ENCODE peak calls at places on chromosomes 4 and X, in four cellular contexts. H is lower lobe of right lung, L is A549, Z is fibroblast of lung. F is an unnamed sample. For H3K4me1, the result is how much of the 10 kb centered on the place peaks cover.

GRCh38 chr4:158810487-158811215 is 41.8 kb downstream of the FNIP2 start:
- DNase-seq in L (no peak), H (no peak), Z (peak), F (no peak)

GRCh38 chr4:142291299-142291698 is 554.8 kb downstream of the INPP4B start:
- DNase-seq in L (no peak), Z (no peak), H (no peak), F (no peak)

GRCh38 chr4:173509031-173510001 is 20.7 kb downstream of the HAND2 start:
- DNase-seq in Z (peak), H (no peak), L (no peak), F (no peak)

GRCh38 chr4:151361966-151362365 is 36.6 kb upstream of the SH3D19 start:
- DNase-seq in H (no peak), Z (no peak), L (no peak), F (no peak)

GRCh38 chrX:81259008-81259713 is 57.3 kb downstream of the SH3BGRL start:
- DNase-seq in Z (peak), H (no peak), L (no peak), F (no peak)

GRCh38 chr4:110510955-110511544 is 35.1 kb downstream of the ENPEP start:
- DNase-seq in L (peak), Z (peak), H (no peak), F (no peak)

GRCh38 chrX:18992829-18993228 is 8.9 kb upstream of the PHKA2 start:
- DNase-seq in Z (no peak), L (no peak), H (no peak), F (no peak)

GRCh38 chrX:150873616-150874015 is 24.9 kb downstream of the CD99L2 start:
- DNase-seq in Z (peak), H (no peak), L (no peak), F (no peak)

GRCh38 chr4:165656829-165657467 is 216.1 kb upstream of the TLL1 start:
- DNase-seq in L (no peak), Z (no peak), H (no peak), F (no peak)

GRCh38 chrX:153526801-153527599 is 9.6 kb downstream of the ATP2B3 start:
- DNase-seq in H (no peak), Z (no peak), L (no peak), F (no peak)

GRCh38 chrX:3697701-3698279 is 15.7 kb downstream of the PRKX start:
- DNase-seq in Z (peak), L (no peak), H (no peak), F (no peak)

GRCh38 chrX:129663171-129663570 is 8.4 kb upstream of the APLN start:
- DNase-seq in H (no peak), Z (no peak), L (no peak), F (no peak)

GRCh38 chrX:150257348-150258175 is 105.6 kb upstream of the MAMLD1 start:
- DNase-seq in H (no peak), Z (no peak), L (no peak), F (no peak)

GRCh38 chr4:25563071-25563564 is 92.5 kb upstream of the SLC34A2 start:
- DNase-seq in L (no peak), Z (no peak), H (peak), F (peak)

GRCh38 chrX:13897571-13897970 is 80.7 kb upstream of the GPM6B start:
- DNase-seq in Z (peak), H (no peak), L (no peak), F (no peak)

GRCh38 chr4:17310269-17310652 is 201.6 kb downstream of the QDPR start:
- DNase-seq in Z (no peak), L (no peak), H (no peak), F (no peak)

GRCh38 chr4:125591290-125591689 is 276.5 kb downstream of the FAT4 start:
- DNase-seq in H (no peak), Z (no peak), L (no peak), F (no peak)

GRCh38 chr4:96317924-96318323 is 478.0 kb downstream of the PDHA2 start:
- DNase-seq in L (no peak), H (no peak), Z (no peak), F (no peak)

GRCh38 chrX:72045552-72046277 is 86.0 kb downstream of the RTL5 start:
- DNase-seq in Z (no peak), H (no peak), L (no peak), F (no peak)

GRCh38 chrX:40864972-40865371 is 129.6 kb upstream of the MED14 start:
- DNase-seq in L (no peak), Z (peak), H (no peak), F (no peak)

GRCh38 chrX:14409341-14409740 is 120.0 kb upstream of the GLRA2 start:
- DNase-seq in H (no peak), Z (peak), L (no peak), F (no peak)

GRCh38 chr4:15020502-15021286 is 18.4 kb downstream of the CPEB2 start:
- DNase-seq in Z (no peak), L (no peak), H (no peak), F (no peak)

GRCh38 chr4:8291701-8292387 is 22.3 kb downstream of the HTRA3 start:
- DNase-seq in H (peak), L (no peak), Z (no peak), F (peak)

GRCh38 chr4:22029803-22030202 is 81.2 kb upstream of the KCNIP4 start:
- DNase-seq in H (no peak), L (no peak), Z (no peak), F (no peak)

GRCh38 chr4:159146007-159146330 is 43.1 kb downstream of the RAPGEF2 start:
- DNase-seq in L (no peak), H (no peak), Z (no peak), F (no peak)

GRCh38 chr4:110540606-110541440 is 64.9 kb downstream of the ENPEP start:
- DNase-seq in H (no peak), Z (peak), L (no peak), F (no peak)

GRCh38 chr4:18366762-18367358 is 345.3 kb upstream of the LCORL start:
- DNase-seq in Z (peak), L (no peak), H (no peak), F (no peak)

GRCh38 chr4:82918091-82918490 is 17.6 kb downstream of the THAP9 start:
- DNase-seq in H (no peak), Z (no peak), L (no peak), F (no peak)

GRCh38 chrX:1249101-1249887 is 19.3 kb upstream of the CSF2RA start:
- DNase-seq in L (no peak), Z (no peak), H (peak), F (peak)

GRCh38 chrX:28312965-28313364 is 274.3 kb upstream of the IL1RAPL1 start:
- DNase-seq in Z (no peak), H (no peak), L (no peak), F (no peak)

GRCh38 chrX:11423362-11423818 is 130.2 kb downstream of the AMELX start:
- DNase-seq in Z (peak), H (no peak), L (no peak), F (no peak)

GRCh38 chr4:175412161-175412560 is 399.9 kb downstream of the GPM6A start:
- DNase-seq in L (no peak), Z (no peak), H (no peak), F (no peak)

GRCh38 chr4:80097395-80098177 is 24.6 kb upstream of the ANTXR2 start:
- DNase-seq in L (no peak), Z (peak), H (no peak), F (no peak)

DNA sequence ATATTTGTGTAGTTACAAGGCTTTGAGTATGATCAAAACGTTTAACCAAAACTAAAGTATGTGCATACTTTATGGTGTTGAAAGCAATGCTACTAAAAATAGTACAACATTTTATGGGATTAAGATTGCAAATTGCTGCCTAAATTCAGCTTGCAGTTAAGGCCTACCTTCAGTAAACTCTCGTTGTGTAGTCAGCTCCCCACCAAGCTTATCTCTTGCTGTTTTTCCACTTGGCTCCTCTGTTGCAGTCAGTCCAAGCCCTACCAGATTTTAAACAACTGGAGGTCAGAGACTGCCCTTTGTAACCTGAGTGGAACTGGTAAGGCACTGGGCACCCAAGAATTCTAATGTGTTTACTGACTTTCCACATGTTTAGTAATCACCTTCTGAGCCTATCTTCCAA is 25.7 kb downstream of the AFF1 start:
- DNase-seq in L (no peak), Z (peak), H (no peak), F (no peak)
- TF ChIP-seq CTCF in L (no peak), Z (no peak), H (no peak), F (no peak)

GRCh38 chr4:156948738-156949137 is 22.9 kb downstream of the PDGFC start:
- DNase-seq in H (no peak), L (no peak), Z (no peak), F (no peak)

GRCh38 chr4:156948133-156948532 is 23.5 kb downstream of the PDGFC start:
- DNase-seq in Z (no peak), H (no peak), L (no peak), F (no peak)

GRCh38 chr4:156950950-156951349 is 20.6 kb downstream of the PDGFC start:
- DNase-seq in L (no peak), H (no peak), Z (no peak), F (no peak)

GRCh38 chr4:156950090-156950489 is 21.5 kb downstream of the PDGFC start:
- DNase-seq in H (no peak), Z (no peak), L (no peak), F (no peak)

DNA sequence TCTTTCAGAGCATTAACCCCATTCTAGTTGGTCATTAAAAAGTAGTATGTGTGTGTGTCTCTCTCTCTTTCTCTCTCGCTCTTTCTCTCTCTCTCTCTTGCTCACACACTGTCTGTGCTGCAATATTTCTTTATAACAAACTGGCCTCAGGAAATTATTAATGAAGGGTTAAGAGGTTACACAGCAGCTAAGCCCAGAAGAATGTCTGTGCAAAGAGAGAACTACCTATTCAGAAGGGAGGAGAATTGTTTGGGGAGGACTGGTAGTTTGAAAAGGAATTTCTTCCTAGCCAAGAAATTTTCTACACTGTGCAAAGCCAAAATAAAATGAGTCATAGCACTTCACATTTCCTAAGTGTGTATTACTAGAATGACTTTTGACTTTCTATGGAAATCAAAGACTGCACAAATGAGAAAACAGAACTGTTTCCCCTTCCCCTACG is 22.2 kb downstream of the PDGFC start:
- DNase-seq in H (no peak), Z (peak), L (no peak), F (no peak)
- H3K4me3 ChIP-seq in H (no peak), Z (no peak), L (no peak), F (no peak)

GRCh38 chr4:2843023-2843908 is at the start of gene ADD1:
- DNase-seq in Z (peak), H (peak), L (peak), F (peak)
- H3K4me1 ChIP-seq in Z (under half), H (half or more), L (under half), F (under half)

GRCh38 chr4:127965062-127965802 is at the start of the genes ABHD18 and MFSD8:
- DNase-seq in L (peak), Z (peak), H (peak), F (peak)
- TF ChIP-seq CTCF in L (no peak), Z (peak), H (peak), F (peak)

DNA sequence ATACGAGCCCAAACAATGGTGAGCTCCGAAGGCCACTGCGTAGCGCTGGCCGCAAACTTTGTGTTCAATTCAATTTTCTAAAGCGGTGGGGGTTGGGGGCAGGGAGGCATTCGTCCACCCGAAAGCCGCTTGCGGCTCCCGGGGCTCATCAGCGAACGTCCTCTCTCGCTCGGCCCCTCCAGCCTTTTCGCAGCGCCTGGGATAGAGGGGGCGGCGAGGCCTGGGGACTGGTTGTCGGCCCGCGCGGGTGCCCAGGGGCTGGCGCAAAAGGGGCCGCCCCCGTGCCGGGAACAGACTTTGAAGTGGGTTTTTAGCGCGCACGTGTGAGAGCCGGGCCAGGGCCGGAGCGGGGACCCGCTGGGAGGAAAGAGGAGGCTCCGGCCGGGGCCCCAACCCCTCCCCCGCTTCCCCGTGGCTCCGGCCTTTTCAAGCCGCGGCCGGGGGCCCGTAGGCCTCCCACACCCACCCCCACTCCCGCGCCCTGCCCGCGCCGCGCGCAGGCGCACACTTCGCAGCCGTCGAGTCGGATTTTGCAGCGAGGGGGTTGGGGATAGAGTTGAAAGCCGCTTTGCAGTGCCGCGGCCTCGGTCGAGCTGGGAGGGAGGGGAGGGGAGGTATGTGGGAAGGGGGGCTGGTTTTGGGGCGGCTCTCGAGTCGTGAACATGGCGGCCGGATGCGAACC is 8.3 kb downstream of the ZIC3 start:
- DNase-seq in L (no peak), Z (no peak), H (no peak), F (no peak)
- H3K4me3 ChIP-seq in L (no peak), Z (no peak), H (no peak), F (no peak)

DNA sequence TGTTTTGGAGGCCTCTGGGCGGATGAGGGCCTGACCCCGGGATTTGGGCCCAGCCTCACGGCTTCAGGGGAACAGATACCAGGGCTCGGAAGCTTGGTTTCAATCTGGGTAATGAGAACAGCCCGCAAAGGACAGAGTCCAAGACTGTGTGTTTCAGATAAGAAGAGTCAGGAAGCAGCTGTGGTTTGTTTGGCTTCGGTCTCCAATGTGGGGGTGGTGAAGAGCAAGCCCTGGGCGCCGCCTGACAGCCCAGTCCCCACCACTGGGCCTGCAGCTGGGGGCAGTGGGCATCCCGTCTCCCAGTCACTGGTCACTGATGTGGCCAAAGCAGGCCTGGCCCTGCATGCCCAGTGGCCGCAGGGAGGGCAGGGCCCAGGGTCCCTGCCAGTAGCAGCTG is 9.1 kb downstream of the WFS1 start:
- DNase-seq in Z (peak), H (no peak), L (no peak), F (no peak)
- H3K4me1 ChIP-seq in Z (under half), H (half or more), L (under half), F (half or more)

DNA sequence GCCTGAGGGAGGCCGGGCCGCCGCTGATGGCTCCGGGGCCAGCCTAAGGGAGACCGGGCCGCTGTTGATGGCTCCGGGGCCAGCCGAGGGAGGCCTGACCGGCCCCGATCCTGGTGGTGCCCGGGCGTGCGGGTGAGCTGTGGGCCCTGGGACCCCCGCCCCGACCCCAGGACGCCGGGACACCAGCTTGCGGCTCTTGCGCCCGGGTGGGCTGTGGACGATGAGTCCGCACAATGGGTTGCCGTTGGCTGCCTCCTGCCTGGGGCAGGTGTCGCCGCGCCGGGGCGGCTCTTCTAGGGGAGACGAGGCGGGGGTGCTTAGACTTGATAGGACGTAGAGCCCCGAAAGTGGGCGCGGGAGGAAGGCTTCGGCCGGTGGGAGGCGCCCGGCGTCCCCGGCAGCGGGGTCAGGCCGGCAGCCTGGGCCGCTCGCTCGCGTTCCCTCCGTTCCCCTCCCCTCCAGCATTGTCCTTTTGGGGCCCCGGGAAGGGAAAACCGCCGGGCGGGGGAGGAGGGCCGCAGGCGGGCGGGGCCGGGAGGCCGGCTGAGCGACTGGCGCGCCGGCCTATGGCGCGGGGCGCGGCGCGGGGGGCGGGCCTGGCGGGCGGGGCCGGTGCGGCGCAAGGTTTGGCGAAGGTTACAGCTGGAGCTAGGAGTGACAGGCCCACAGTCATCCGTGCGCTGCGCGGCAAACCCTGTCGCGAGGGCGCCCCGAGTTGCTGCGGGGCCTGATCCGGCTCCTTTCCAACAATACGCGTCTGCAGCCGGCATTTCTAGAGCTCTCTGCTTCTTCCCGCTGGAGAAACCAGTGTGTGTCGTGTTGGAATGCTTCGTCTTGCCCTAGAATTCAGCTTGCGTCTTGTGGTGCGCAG is 819 bp downstream of the KIAA0232 start:
- DNase-seq in L (peak), H (peak), Z (peak), F (peak)
- TF ChIP-seq CTCF in L (no peak), H (peak), Z (peak), F (no peak)

GRCh38 chr4:10020106-10020505 is 1.2 kb downstream of the SLC2A9 start:
- DNase-seq in Z (no peak), H (no peak), L (no peak), F (no peak)

GRCh38 chr4:10023050-10023419 is 1.7 kb upstream of the SLC2A9 start:
- DNase-seq in L (no peak), Z (no peak), H (no peak), F (no peak)

GRCh38 chr4:10019521-10020051 is 1.7 kb downstream of the SLC2A9 start:
- DNase-seq in H (no peak), L (no peak), Z (no peak), F (no peak)

GRCh38 chr4:10022346-10023049 is 1.2 kb upstream of the SLC2A9 start:
- DNase-seq in L (no peak), H (no peak), Z (no peak), F (no peak)

DNA sequence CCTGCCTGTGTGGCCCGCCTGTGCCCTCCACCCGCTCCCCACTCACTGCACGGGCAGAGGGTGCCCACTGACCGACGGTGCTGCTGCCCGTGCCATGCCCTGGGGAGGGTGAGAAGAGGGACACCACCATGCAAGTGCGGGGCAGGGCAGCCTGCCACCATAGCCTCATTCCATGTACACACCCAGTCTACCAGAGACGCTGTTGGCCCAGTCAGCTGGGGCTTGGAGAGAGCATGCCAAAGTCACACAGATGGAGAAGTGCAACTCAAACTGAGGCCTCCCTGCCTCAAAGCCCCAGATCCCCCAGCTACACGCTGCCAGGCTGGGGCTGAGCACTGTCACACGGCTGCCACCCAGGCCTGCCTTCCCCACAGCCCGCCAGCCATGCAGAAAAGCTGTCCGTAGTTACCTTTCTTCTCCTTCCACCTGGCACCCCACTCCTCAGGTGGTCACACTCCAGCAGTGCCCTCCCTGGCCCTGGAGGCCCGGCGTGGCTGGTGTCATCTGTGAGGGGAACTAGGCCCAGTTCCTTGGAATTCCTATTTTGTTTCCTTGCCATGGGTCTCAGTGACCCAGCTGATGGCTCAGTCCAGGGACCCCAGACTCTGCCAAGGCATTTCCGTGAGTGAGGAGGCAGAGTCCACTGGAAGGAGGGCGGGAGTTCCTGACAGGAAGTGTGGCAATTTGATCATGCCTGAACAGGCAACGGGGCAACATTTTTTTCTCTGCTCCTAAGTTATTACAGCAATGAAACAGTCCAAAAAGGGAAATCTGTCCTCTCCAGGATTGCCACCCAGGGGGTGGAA is at the start of gene SLC2A9:
- DNase-seq in L (no peak), Z (no peak), H (no peak), F (no peak)
- H3K4me3 ChIP-seq in L (no peak), Z (no peak), H (peak), F (peak)

GRCh38 chr4:113955948-113956347 is 23.5 kb downstream of the ARSJ start:
- DNase-seq in Z (peak), H (no peak), L (no peak), F (no peak)
- H3K4me1 ChIP-seq in Z (under half), H (under half), L (under half), F (under half)